ENCODE peak calls at places on chromosome 4, in six cellular contexts. J is OCI-LY7, B is PC-3, S is body of pancreas, N is endothelial cell, O is astrocyte of the spinal cord. E is an unnamed sample.

GRCh38 chr4:8254076-8254475 is 15.5 kb upstream of the HTRA3 start:
- DNase-seq in J (no peak), O (no peak), S (no peak), B (no peak), N (no peak), E (no peak)

GRCh38 chr4:112847781-112848180 is 201.7 kb upstream of the ANK2 start:
- DNase-seq in N (no peak), O (no peak), J (no peak), S (no peak), B (peak; percentile 52), E (peak; percentile 10)

GRCh38 chr4:185307136-185307950 is 88.4 kb downstream of the LRP2BP start:
- DNase-seq in J (peak; percentile 45), N (no peak), O (no peak), S (no peak), B (peak; percentile 66), E (peak; percentile 50)

GRCh38 chr4:54226399-54227260 is 2.5 kb upstream of the PDGFRA start:
- DNase-seq in O (peak; percentile 76), S (peak; percentile 31), B (no peak), N (peak; percentile 36), J (no peak), E (no peak)

GRCh38 chr4:176548571-176548970 is 228.8 kb downstream of the SPCS3 start:
- DNase-seq in O (peak; percentile 54), B (peak; percentile 73), S (no peak), J (no peak), N (no peak), E (no peak)

GRCh38 chr4:89422441-89422950 is 114.9 kb upstream of the GPRIN3 start:
- DNase-seq in B (no peak), J (no peak), O (no peak), N (no peak), S (no peak), E (no peak)

GRCh38 chr4:121582296-121582695 is 114.5 kb downstream of the ANXA5 start:
- DNase-seq in S (no peak), O (no peak), N (no peak), J (no peak), B (no peak), E (peak; percentile 54)

GRCh38 chr4:185137233-185137925 is 5.7 kb upstream of the SLC25A4 start:
- DNase-seq in J (no peak), N (no peak), O (no peak), S (no peak), B (no peak), E (no peak)

GRCh38 chr4:33628296-33628695 is 2616.0 kb downstream of the ARAP2 start:
- DNase-seq in B (no peak), S (no peak), N (no peak), J (no peak), O (peak; percentile 20), E (no peak)

GRCh38 chr4:21921526-21922180 is 26.9 kb downstream of the KCNIP4 start:
- DNase-seq in J (no peak), O (no peak), B (no peak), S (no peak), N (no peak), E (no peak)

GRCh38 chr4:16573744-16574143 is 324.7 kb downstream of the LDB2 start:
- DNase-seq in O (peak; percentile 80), N (no peak), S (no peak), B (peak; percentile 90), J (no peak), E (peak; percentile 91)

GRCh38 chr4:138310498-138310897 is 68.3 kb upstream of the SLC7A11 start:
- DNase-seq in O (no peak), S (no peak), N (no peak), J (no peak), B (no peak), E (peak; percentile 74)

GRCh38 chr4:78439328-78439727 is 112.2 kb upstream of the ANXA3 start:
- DNase-seq in S (peak; percentile 16), O (no peak), N (no peak), B (no peak), J (no peak), E (peak; percentile 31)

GRCh38 chr4:52369649-52370048 is 289.5 kb downstream of the USP46 start:
- DNase-seq in B (peak; percentile 57), N (no peak), S (no peak), O (no peak), J (no peak), E (no peak)

GRCh38 chr4:34178476-34178875 is 2065.8 kb downstream of the ARAP2 start:
- DNase-seq in N (no peak), B (no peak), O (no peak), S (no peak), J (no peak), E (no peak)

GRCh38 chr4:138344064-138344463 is 101.9 kb upstream of the SLC7A11 start:
- DNase-seq in O (no peak), J (no peak), S (no peak), N (no peak), B (no peak), E (no peak)

GRCh38 chr4:1244978-1245471 is 3.9 kb downstream of the CTBP1 start:
- DNase-seq in B (no peak), J (no peak), O (no peak), N (no peak), S (peak; percentile 29), E (no peak)

GRCh38 chr4:10589308-10589707 is 95.3 kb downstream of the CLNK start:
- DNase-seq in B (no peak), S (no peak), O (peak; percentile 83), N (no peak), J (no peak), E (no peak)

GRCh38 chr4:3324093-3324815 is 31.4 kb downstream of the RGS12 start:
- DNase-seq in S (no peak), B (no peak), O (no peak), N (no peak), J (no peak), E (no peak)
- TF ChIP-seq CTCF in S (no peak), B (no peak), O (no peak), N (no peak), J (no peak), E (no peak)

GRCh38 chr4:86788826-86789225 is 60.4 kb downstream of the SLC10A6 start:
- DNase-seq in J (no peak), S (no peak), O (no peak), N (no peak), B (no peak), E (no peak)

GRCh38 chr4:86791126-86791525 is 58.1 kb downstream of the SLC10A6 start:
- DNase-seq in N (peak; percentile 8), B (no peak), S (no peak), O (no peak), J (peak; percentile 26), E (no peak)
- TF ChIP-seq CTCF in N (no peak), B (no peak), S (no peak), O (no peak), J (peak; percentile 53), E (no peak)

GRCh38 chr4:98046665-98047064 is 96.6 kb downstream of the STPG2 start:
- DNase-seq in S (no peak), B (peak; percentile 4), O (no peak), N (no peak), J (no peak), E (peak; percentile 20)
- TF ChIP-seq CTCF in S (no peak), B (peak; percentile 21), O (no peak), N (no peak), J (no peak), E (no peak)

GRCh38 chr4:125277827-125278226 is 36.9 kb upstream of the FAT4 start:
- DNase-seq in B (no peak), O (no peak), J (no peak), S (no peak), N (no peak), E (no peak)

GRCh38 chr4:125280892-125281403 is 33.8 kb upstream of the FAT4 start:
- DNase-seq in S (no peak), O (no peak), N (no peak), B (no peak), J (no peak), E (no peak)

GRCh38 chr4:125283702-125284279 is 31.0 kb upstream of the FAT4 start:
- DNase-seq in S (no peak), B (peak; percentile 39), N (no peak), O (peak; percentile 60), J (peak; percentile 25), E (peak; percentile 57)
- TF ChIP-seq CTCF in S (peak; percentile 55), B (peak; percentile 73), N (peak; percentile 89), O (peak; percentile 32), J (peak; percentile 85), E (peak; percentile 60)

DNA sequence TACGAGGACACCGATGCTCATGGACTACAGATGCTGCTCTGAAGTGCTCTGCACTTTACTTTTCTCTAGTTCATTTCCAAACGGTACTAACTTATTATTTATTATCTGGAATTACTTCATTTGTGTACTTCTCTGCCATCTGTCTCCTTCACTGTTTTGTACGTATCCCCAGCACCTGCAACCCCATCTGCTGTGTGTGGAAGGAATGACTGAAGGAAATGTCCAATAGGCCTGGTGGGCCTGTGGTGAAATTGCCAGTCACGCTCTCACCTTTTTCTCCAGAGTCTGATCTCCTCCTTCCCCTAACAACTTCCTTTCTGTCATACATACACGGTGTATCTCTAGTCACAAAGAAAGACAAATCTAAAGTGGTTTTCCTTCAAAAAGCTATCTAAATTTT is 12.9 kb downstream of the TMEM154 start:
- DNase-seq in N (no peak), S (no peak), J (peak; percentile 74), B (no peak), O (no peak), E (no peak)
- TF ChIP-seq CTCF in N (no peak), S (no peak), J (peak; percentile 63), B (no peak), O (no peak), E (no peak)

DNA sequence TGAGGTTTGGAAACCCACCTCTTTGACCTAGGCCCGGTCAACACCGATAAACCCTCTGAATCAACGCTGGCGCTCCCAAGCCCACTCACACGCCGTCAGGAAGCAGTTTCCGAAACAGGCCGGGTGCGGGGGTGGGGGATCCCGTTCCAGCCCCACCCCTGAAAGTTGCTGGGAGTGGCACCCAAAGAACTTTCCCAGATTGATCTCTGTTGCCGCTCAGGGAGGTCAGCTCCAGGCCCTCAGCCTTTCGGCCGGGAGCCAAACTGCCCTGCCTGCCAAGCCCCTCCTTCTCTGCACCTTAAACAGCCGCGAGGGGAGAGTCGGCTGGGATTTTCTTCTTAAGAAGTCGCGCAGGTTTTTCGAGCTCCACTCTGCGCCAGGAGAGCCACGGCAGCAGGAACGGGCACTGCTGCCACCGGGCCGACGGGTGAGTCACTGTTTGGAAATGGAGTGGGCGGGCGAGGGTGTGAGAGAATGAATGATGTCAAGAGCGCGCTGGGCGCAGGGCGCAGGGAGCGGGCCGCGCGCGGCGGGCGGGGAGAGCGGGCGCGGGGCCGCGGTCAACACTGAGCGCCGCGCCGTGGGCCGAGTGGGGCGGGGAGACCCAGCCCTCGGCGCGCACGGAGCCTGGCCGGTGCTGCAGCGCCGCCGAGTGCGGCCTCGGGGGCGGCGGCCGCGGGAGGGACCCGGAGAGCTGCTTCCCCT is at the start of gene SGMS2:
- DNase-seq in O (peak; percentile 85), N (peak; percentile 44), J (no peak), B (peak; percentile 94), S (peak; percentile 90), E (peak; percentile 96)
- TF ChIP-seq CTCF in O (no peak), N (no peak), J (no peak), B (no peak), S (peak; percentile 17), E (no peak)

DNA sequence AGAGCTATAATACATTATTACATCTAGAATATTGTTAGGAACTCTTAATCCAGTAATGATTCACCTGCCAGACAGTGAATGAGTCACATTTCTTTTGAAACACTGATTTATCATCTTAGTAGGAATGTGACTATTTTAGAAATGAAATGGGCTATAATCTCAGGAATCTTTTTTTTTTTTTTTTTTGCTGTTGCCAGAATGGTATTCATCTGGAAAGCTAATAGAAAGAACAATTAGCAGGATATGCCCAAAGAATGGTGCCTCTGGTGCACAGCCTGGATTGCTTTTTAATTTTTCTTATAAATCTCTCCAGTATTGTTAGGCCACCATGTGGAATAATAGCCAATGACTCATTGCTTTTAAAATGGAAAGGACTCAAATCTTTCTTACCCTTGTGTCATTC is 181.1 kb upstream of the SMIM31 start:
- DNase-seq in S (no peak), O (peak; percentile 49), N (no peak), J (no peak), B (peak; percentile 80), E (peak; percentile 81)
- TF ChIP-seq CTCF in S (no peak), O (no peak), N (no peak), J (no peak), B (no peak), E (no peak)

E was measured in MCF 10A.